ENCODE peak calls at places on chromosomes 1 and 21, in five cellular contexts. One of them, this sample, is unnamed.

GRCh38 chr21:30733026-30733425 is 14.0 kb downstream of the KRTAP21-2 start:
- DNase-seq in mesenchymal stem cell: no peak
- DNase-seq in H9: no peak
- DNase-seq in IMR-90: no peak
- DNase-seq in neuronal stem cell: no peak
- DNase-seq in this sample: no peak

GRCh38 chr1:85048296-85049064 is at the start of gene MCOLN3:
- DNase-seq in mesenchymal stem cell: peak; percentile 22
- DNase-seq in H9: peak; percentile 70
- DNase-seq in IMR-90: no peak
- DNase-seq in neuronal stem cell: peak; percentile 27
- DNase-seq in this sample: peak; percentile 50

GRCh38 chr1:8015809-8016165 is 10.3 kb downstream of the ERRFI1 start:
- DNase-seq in mesenchymal stem cell: peak; percentile 53
- DNase-seq in H9: no peak
- DNase-seq in IMR-90: no peak
- DNase-seq in neuronal stem cell: no peak
- DNase-seq in this sample: no peak

GRCh38 chr1:226634156-226634588 is 85.6 kb downstream of the STUM start:
- DNase-seq in mesenchymal stem cell: peak; percentile 66
- DNase-seq in H9: peak; percentile 82
- DNase-seq in IMR-90: peak; percentile 59
- DNase-seq in neuronal stem cell: peak; percentile 70
- DNase-seq in this sample: peak; percentile 67

GRCh38 chr1:9816199-9816598 is 7.6 kb downstream of the CLSTN1 start:
- DNase-seq in mesenchymal stem cell: no peak
- DNase-seq in H9: no peak
- DNase-seq in IMR-90: peak; percentile 60
- DNase-seq in neuronal stem cell: no peak
- DNase-seq in this sample: no peak

GRCh38 chr1:61192666-61193325 is 110.4 kb downstream of the NFIA start:
- DNase-seq in mesenchymal stem cell: no peak
- DNase-seq in H9: no peak
- DNase-seq in IMR-90: no peak
- DNase-seq in neuronal stem cell: no peak
- DNase-seq in this sample: no peak

GRCh38 chr1:168095476-168095875 is 41.3 kb downstream of the GPR161 start:
- DNase-seq in mesenchymal stem cell: no peak
- DNase-seq in H9: no peak
- DNase-seq in IMR-90: no peak
- DNase-seq in neuronal stem cell: no peak
- DNase-seq in this sample: no peak

GRCh38 chr21:38277501-38278111 is 20.8 kb downstream of the KCNJ15 start:
- DNase-seq in mesenchymal stem cell: peak; percentile 99
- DNase-seq in H9: no peak
- DNase-seq in IMR-90: peak; percentile 100
- DNase-seq in neuronal stem cell: no peak
- DNase-seq in this sample: no peak

GRCh38 chr21:14116080-14116481 is 94.7 kb downstream of the LIPI start:
- DNase-seq in mesenchymal stem cell: no peak
- DNase-seq in H9: no peak
- DNase-seq in IMR-90: no peak
- DNase-seq in neuronal stem cell: no peak
- DNase-seq in this sample: no peak

GRCh38 chr1:108881369-108881768 is 4.6 kb downstream of the GPSM2 start:
- DNase-seq in mesenchymal stem cell: peak; percentile 29
- DNase-seq in H9: no peak
- DNase-seq in IMR-90: peak; percentile 36
- DNase-seq in neuronal stem cell: no peak
- DNase-seq in this sample: no peak

GRCh38 chr1:108880850-108881249 is 4.1 kb downstream of the GPSM2 start:
- DNase-seq in mesenchymal stem cell: peak; percentile 26
- DNase-seq in H9: no peak
- DNase-seq in IMR-90: peak; percentile 23
- DNase-seq in neuronal stem cell: no peak
- DNase-seq in this sample: no peak

GRCh38 chr1:108877858-108878257 is 1.1 kb downstream of the GPSM2 start:
- DNase-seq in mesenchymal stem cell: peak; percentile 42
- DNase-seq in H9: no peak
- DNase-seq in IMR-90: no peak
- DNase-seq in neuronal stem cell: no peak
- DNase-seq in this sample: peak; percentile 3

GRCh38 chr1:108878678-108879077 is 1.9 kb downstream of the GPSM2 start:
- DNase-seq in mesenchymal stem cell: no peak
- DNase-seq in H9: no peak
- DNase-seq in IMR-90: no peak
- DNase-seq in neuronal stem cell: no peak
- DNase-seq in this sample: no peak

GRCh38 chr1:108877324-108877812 is 583 bp downstream of the GPSM2 start:
- DNase-seq in mesenchymal stem cell: peak; percentile 53
- DNase-seq in H9: no peak
- DNase-seq in IMR-90: peak; percentile 30
- DNase-seq in neuronal stem cell: peak; percentile 8
- DNase-seq in this sample: peak; percentile 44
- H3K9ac ChIP-seq in mesenchymal stem cell: peak overlapping the region; percentile 90
- H3K9ac ChIP-seq in H9: peak overlapping the region; percentile 53
- H3K9ac ChIP-seq in IMR-90: peak overlapping the region; percentile 52
- H3K9ac ChIP-seq in neuronal stem cell: peak overlapping the region; percentile 89
- H3K9ac ChIP-seq in this sample: peak overlapping the region; percentile 86

DNA sequence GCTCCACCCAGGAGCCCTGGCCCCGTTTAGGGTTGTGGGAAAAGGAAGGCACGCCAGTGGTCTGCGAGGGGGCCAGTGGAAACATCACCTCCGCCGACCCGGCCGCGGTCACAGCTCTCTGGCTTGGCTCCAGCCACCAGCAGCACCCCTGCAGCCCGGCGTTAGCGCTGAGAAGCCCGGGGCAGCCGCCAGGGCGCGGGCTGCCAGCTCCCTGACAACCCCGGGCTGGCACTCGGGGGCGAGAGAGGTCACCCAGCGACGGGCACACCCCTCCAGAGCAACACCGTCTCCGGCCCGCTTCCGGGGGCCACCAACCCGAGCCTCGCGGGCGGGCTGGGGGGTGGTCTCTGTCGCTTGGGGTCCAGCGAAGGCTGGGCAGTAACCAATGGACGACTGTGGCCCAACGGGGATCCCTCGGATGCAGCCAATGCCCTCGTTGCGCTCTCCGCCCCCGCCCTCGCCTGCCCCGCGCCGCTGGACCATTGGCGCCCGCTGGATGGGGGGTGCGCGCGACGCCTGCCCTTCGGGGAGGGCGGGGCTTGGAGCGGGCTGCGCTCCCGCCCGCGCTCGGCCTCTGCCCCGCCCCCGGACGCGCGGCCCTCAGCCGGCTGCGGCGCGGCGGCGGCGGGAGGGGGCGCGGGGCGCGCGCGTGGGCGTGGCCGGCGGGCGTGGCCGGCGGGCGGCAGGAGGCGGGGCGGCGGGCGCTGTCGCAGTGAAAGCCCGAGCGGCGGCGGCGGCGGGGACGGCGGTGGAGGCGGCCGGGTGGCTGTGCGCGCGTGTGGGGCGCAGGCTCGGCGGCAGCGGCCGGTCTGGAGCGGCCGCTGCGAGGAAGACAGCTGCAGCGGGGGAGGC is at the start of gene MAN1C1:
- DNase-seq in mesenchymal stem cell: peak; percentile 86
- DNase-seq in H9: peak; percentile 97
- DNase-seq in IMR-90: peak; percentile 73
- DNase-seq in neuronal stem cell: peak; percentile 95
- DNase-seq in this sample: peak; percentile 95
- H4K8ac ChIP-seq in mesenchymal stem cell: peak within 1 kb of the TSS; percentile 38
- H4K8ac ChIP-seq in H9: no peak within 1 kb of the TSS
- H4K8ac ChIP-seq in IMR-90: peak within 1 kb of the TSS; percentile 68
- H4K8ac ChIP-seq in neuronal stem cell: no peak within 1 kb of the TSS
- H4K8ac ChIP-seq in this sample: no peak within 1 kb of the TSS

GRCh38 chr1:50109647-50110075 is 941 bp downstream of the ELAVL4 start:
- DNase-seq in mesenchymal stem cell: no peak
- DNase-seq in H9: no peak
- DNase-seq in IMR-90: no peak
- DNase-seq in neuronal stem cell: no peak
- DNase-seq in this sample: no peak
- H3K9ac ChIP-seq in mesenchymal stem cell: no peak overlapping the region
- H3K9ac ChIP-seq in H9: no peak overlapping the region
- H3K9ac ChIP-seq in IMR-90: no peak overlapping the region
- H3K9ac ChIP-seq in neuronal stem cell: no peak overlapping the region
- H3K9ac ChIP-seq in this sample: no peak overlapping the region

DNA sequence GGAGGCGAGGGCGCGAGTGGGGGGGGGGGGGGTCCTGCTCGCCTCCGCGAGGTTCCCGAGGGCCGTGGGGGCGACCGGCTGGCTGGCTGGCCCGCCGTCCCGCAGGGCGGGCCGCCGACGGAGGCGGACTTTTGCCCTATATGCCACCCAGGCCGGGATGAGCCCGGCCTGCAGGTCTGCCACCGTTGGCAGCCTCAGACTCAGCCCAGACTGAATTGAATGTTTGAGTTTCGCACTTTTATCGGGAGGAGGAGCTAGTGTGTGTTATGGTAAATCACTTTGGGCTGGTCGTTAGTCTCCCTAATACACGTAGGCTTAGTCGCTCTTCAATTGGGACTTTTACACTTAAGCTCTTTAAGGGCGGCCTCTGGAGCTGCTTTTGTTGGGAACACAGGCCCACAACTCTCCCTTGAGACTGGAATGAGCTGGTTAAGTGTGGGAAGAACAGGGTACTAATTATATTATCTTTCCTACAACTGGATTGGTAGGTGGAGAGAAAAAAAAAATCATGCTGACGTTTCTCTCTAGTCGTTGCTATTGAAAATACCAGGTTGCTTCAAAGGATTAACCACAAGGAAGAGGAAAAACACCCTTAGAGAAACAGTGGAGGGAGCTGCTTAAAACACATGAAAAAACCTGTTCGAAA is 1.3 kb upstream of the IRF2BP2 start:
- DNase-seq in mesenchymal stem cell: peak; percentile 94
- DNase-seq in H9: peak; percentile 86
- DNase-seq in IMR-90: peak; percentile 83
- DNase-seq in neuronal stem cell: peak; percentile 71
- DNase-seq in this sample: peak; percentile 95
- H4K8ac ChIP-seq in mesenchymal stem cell: peak overlapping the region; percentile 27
- H4K8ac ChIP-seq in H9: no peak overlapping the region
- H4K8ac ChIP-seq in IMR-90: peak overlapping the region; percentile 86
- H4K8ac ChIP-seq in neuronal stem cell: no peak overlapping the region
- H4K8ac ChIP-seq in this sample: no peak overlapping the region

GRCh38 chr1:183757061-183757460 is 47.9 kb upstream of the RGL1 start:
- DNase-seq in mesenchymal stem cell: peak; percentile 59
- DNase-seq in H9: no peak
- DNase-seq in IMR-90: peak; percentile 84
- DNase-seq in neuronal stem cell: no peak
- DNase-seq in this sample: no peak
- H3K9ac ChIP-seq in mesenchymal stem cell: peak overlapping the region; percentile 59
- H3K9ac ChIP-seq in H9: no peak overlapping the region
- H3K9ac ChIP-seq in IMR-90: no peak overlapping the region
- H3K9ac ChIP-seq in neuronal stem cell: no peak overlapping the region
- H3K9ac ChIP-seq in this sample: no peak overlapping the region

DNA sequence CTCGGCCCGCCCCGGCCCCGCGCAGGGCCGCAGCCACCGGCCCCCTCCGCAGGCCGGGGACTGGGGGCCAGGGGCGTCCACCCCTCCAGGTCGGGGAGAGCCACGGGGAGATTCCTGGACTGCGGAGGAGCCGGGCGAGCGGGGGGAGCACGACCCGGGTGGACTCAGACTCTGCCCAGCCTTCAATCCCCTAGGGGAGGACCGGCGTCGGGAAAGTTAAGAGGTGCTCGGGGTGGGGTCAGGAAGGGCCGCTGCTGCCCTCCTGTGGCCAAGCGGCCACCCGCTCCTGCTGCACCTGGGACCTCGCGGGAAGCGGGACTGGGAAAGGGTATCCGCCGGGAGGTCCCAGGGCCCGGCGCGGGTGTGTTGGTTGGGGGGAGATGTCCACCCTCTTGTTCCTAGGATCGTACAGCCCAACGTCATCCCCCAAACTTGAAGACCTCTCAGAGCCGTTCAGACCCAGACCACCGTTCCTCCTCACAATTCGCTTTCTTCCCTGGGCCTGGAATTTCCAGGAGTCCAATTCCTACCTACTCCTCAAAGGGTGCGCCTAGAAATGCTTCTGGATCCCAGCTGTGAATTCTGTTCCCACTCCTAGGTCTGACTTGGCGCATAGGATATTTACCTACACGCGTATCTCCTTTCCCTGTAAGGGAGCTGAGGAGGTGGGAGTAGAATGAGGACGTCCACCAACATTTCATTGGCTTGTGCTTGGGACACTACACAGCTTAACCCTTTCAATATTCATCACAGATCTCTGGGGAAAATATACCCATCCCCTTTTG is 482 bp upstream of the RHOC start:
- DNase-seq in mesenchymal stem cell: peak; percentile 88
- DNase-seq in H9: peak; percentile 94
- DNase-seq in IMR-90: peak; percentile 85
- DNase-seq in neuronal stem cell: peak; percentile 86
- DNase-seq in this sample: peak; percentile 97
- H4K8ac ChIP-seq in mesenchymal stem cell: peak overlapping the region; percentile 56
- H4K8ac ChIP-seq in H9: no peak overlapping the region
- H4K8ac ChIP-seq in IMR-90: peak overlapping the region; percentile 78
- H4K8ac ChIP-seq in neuronal stem cell: no peak overlapping the region
- H4K8ac ChIP-seq in this sample: no peak overlapping the region

GRCh38 chr1:54942976-54943375 is 37.5 kb upstream of the TMEM61 start:
- DNase-seq in mesenchymal stem cell: no peak
- DNase-seq in H9: no peak
- DNase-seq in IMR-90: no peak
- DNase-seq in neuronal stem cell: no peak
- DNase-seq in this sample: no peak

GRCh38 chr1:54940027-54940426 is 40.4 kb upstream of the TMEM61 start:
- DNase-seq in mesenchymal stem cell: no peak
- DNase-seq in H9: no peak
- DNase-seq in IMR-90: peak; percentile 31
- DNase-seq in neuronal stem cell: no peak
- DNase-seq in this sample: peak; percentile 28

GRCh38 chr1:54947540-54947939 is 32.9 kb upstream of the TMEM61 start:
- DNase-seq in mesenchymal stem cell: no peak
- DNase-seq in H9: no peak
- DNase-seq in IMR-90: no peak
- DNase-seq in neuronal stem cell: no peak
- DNase-seq in this sample: no peak

GRCh38 chr1:54945393-54945936 is 35.0 kb upstream of the TMEM61 start:
- DNase-seq in mesenchymal stem cell: no peak
- DNase-seq in H9: no peak
- DNase-seq in IMR-90: no peak
- DNase-seq in neuronal stem cell: no peak
- DNase-seq in this sample: no peak

GRCh38 chr1:54944610-54945392 is 35.6 kb upstream of the TMEM61 start:
- DNase-seq in mesenchymal stem cell: peak; percentile 82
- DNase-seq in H9: peak; percentile 83
- DNase-seq in IMR-90: peak; percentile 85
- DNase-seq in neuronal stem cell: peak; percentile 67
- DNase-seq in this sample: peak; percentile 90
- H3K9ac ChIP-seq in mesenchymal stem cell: peak overlapping the region; percentile 66
- H3K9ac ChIP-seq in H9: no peak overlapping the region
- H3K9ac ChIP-seq in IMR-90: no peak overlapping the region
- H3K9ac ChIP-seq in neuronal stem cell: no peak overlapping the region
- H3K9ac ChIP-seq in this sample: no peak overlapping the region

DNA sequence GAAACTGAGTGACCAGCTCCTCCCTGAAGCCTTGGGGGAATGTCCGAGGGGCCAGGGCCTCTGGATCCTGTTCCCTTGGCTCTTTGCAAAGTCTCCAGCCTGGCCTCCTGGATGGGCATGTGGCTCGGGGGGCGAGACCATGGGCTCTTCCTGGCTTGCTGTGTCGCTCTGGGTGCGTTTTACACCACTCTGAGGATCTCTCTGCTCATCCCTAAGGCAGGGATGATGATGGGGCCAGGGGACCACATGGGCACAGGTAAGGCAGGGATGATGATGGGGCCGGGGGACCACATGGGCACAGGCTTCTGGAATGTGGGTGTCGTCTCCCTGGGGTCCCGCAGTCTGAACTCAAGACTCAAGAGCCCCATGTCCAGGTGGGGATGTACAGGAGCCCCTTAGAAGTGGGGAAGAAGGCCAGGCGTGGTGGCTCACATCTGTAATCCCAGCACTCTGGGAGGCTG is 17.7 kb downstream of the TP73 start:
- DNase-seq in mesenchymal stem cell: no peak
- DNase-seq in H9: peak; percentile 19
- DNase-seq in IMR-90: no peak
- DNase-seq in neuronal stem cell: no peak
- DNase-seq in this sample: no peak
- H4K8ac ChIP-seq in mesenchymal stem cell: no peak overlapping the region
- H4K8ac ChIP-seq in H9: no peak overlapping the region
- H4K8ac ChIP-seq in IMR-90: no peak overlapping the region
- H4K8ac ChIP-seq in neuronal stem cell: no peak overlapping the region
- H4K8ac ChIP-seq in this sample: no peak overlapping the region